ENCODE peak calls at places on chromosome 3, in six cellular contexts. B is body of pancreas, O is HCT116, Z is right lobe of liver, T is gastrocnemius medialis, S is A549. P is an unnamed sample. For H3K4me1, the result is how much of the 10 kb centered on the place peaks cover.

GRCh38 chr3:97389883-97390282 is 374.7 kb upstream of the ARL6 start:
- ATAC-seq in B (no peak), O (no peak), Z (no peak), T (no peak), S (no peak), P (no peak)

GRCh38 chr3:197462808-197463207 is 93.0 kb downstream of the BDH1 start:
- ATAC-seq in B (no peak), O (no peak), Z (no peak), T (no peak), S (no peak), P (no peak)

GRCh38 chr3:69542265-69543079 is 156.6 kb upstream of the FRMD4B start:
- ATAC-seq in B (no peak), O (no peak), Z (peak), T (no peak), S (peak), P (peak)

GRCh38 chr3:64207289-64208086 is 17.8 kb downstream of the PRICKLE2 start:
- ATAC-seq in B (no peak), O (no peak), Z (peak), T (no peak), S (no peak), P (no peak)

GRCh38 chr3:14001136-14001535 is 121.3 kb upstream of the WNT7A start:
- ATAC-seq in B (no peak), O (no peak), Z (no peak), T (no peak), S (no peak), P (no peak)

GRCh38 chr3:96712792-96713191 is 101.6 kb upstream of the EPHA6 start:
- ATAC-seq in B (no peak), O (no peak), Z (no peak), T (no peak), S (no peak), P (no peak)

GRCh38 chr3:115660646-115661442 is 37.5 kb downstream of the GAP43 start:
- ATAC-seq in B (no peak), O (no peak), Z (no peak), T (no peak), S (no peak), P (no peak)

GRCh38 chr3:27423463-27423862 is 54.3 kb upstream of the NEK10 start:
- ATAC-seq in B (no peak), O (no peak), Z (no peak), T (peak), S (no peak), P (no peak)

GRCh38 chr3:150787741-150788370 is 24.9 kb upstream of the SIAH2 start:
- ATAC-seq in B (peak), O (peak), Z (peak), T (peak), S (peak), P (peak)

GRCh38 chr3:13513913-13514517 is 33.9 kb downstream of the HDAC11 start:
- ATAC-seq in B (no peak), O (peak), Z (no peak), T (no peak), S (no peak), P (no peak)

GRCh38 chr3:34005886-34006285 is 207.5 kb downstream of the PDCD6IP start:
- ATAC-seq in B (no peak), O (no peak), Z (no peak), T (no peak), S (no peak), P (no peak)

GRCh38 chr3:65174713-65175112 is 486.9 kb upstream of the ADAMTS9 start:
- ATAC-seq in B (no peak), O (no peak), Z (no peak), T (no peak), S (no peak), P (no peak)

GRCh38 chr3:55156851-55157650 is 229.2 kb upstream of the LRTM1 start:
- ATAC-seq in B (no peak), O (no peak), Z (no peak), T (no peak), S (no peak), P (no peak)

GRCh38 chr3:105798381-105798934 is 70.4 kb downstream of the CBLB start:
- ATAC-seq in B (no peak), O (no peak), Z (peak), T (no peak), S (no peak), P (no peak)

GRCh38 chr3:23055733-23056376 is 147.3 kb upstream of the UBE2E2 start:
- ATAC-seq in B (no peak), O (no peak), Z (no peak), T (no peak), S (no peak), P (no peak)

GRCh38 chr3:43879166-43879565 is 188.4 kb downstream of the ABHD5 start:
- ATAC-seq in B (no peak), O (peak), Z (peak), T (no peak), S (peak), P (no peak)

GRCh38 chr3:116253511-116253910 is 191.8 kb downstream of the LSAMP start:
- ATAC-seq in B (no peak), O (no peak), Z (no peak), T (no peak), S (no peak), P (no peak)

GRCh38 chr3:169305460-169305859 is 358.1 kb downstream of the MECOM start:
- ATAC-seq in B (peak), O (no peak), Z (no peak), T (no peak), S (no peak), P (no peak)

GRCh38 chr3:54841461-54841860 is 86.4 kb downstream of the LRTM1 start:
- ATAC-seq in B (no peak), O (no peak), Z (no peak), T (no peak), S (no peak), P (no peak)

GRCh38 chr3:49636883-49637609 is 37.1 kb upstream of the APEH start:
- ATAC-seq in B (no peak), O (peak), Z (no peak), T (no peak), S (no peak), P (no peak)

GRCh38 chr3:32349184-32349583 is 42.5 kb upstream of the CMTM7 start:
- ATAC-seq in B (no peak), O (no peak), Z (peak), T (no peak), S (no peak), P (no peak)

GRCh38 chr3:43998374-43998840 is 243.3 kb upstream of the TOPAZ1 start:
- ATAC-seq in B (no peak), O (no peak), Z (no peak), T (no peak), S (no peak), P (no peak)

GRCh38 chr3:68088636-68089035 is 434.2 kb upstream of the SUCLG2 start:
- ATAC-seq in B (no peak), O (no peak), Z (no peak), T (no peak), S (no peak), P (no peak)

GRCh38 chr3:182233957-182234356 is 522.2 kb downstream of the SOX2 start:
- ATAC-seq in B (no peak), O (no peak), Z (peak), T (no peak), S (no peak), P (no peak)

GRCh38 chr3:194082596-194083220 is 53.2 kb upstream of the HES1 start:
- ATAC-seq in B (peak), O (no peak), Z (peak), T (peak), S (no peak), P (peak)

GRCh38 chr3:185649414-185649813 is 63.3 kb downstream of the SENP2 start:
- ATAC-seq in B (no peak), O (no peak), Z (no peak), T (no peak), S (no peak), P (no peak)

GRCh38 chr3:132283440-132283839 is 33.8 kb upstream of the ACP3 start:
- ATAC-seq in B (peak), O (no peak), Z (peak), T (no peak), S (no peak), P (peak)
- H3K27ac ChIP-seq in B (no peak), O (no peak), Z (no peak), T (no peak), S (no peak), P (no peak)

GRCh38 chr3:103181175-103181574 is 746.4 kb downstream of the ZPLD1 start:
- ATAC-seq in B (no peak), O (no peak), Z (no peak), T (no peak), S (no peak), P (no peak)

DNA sequence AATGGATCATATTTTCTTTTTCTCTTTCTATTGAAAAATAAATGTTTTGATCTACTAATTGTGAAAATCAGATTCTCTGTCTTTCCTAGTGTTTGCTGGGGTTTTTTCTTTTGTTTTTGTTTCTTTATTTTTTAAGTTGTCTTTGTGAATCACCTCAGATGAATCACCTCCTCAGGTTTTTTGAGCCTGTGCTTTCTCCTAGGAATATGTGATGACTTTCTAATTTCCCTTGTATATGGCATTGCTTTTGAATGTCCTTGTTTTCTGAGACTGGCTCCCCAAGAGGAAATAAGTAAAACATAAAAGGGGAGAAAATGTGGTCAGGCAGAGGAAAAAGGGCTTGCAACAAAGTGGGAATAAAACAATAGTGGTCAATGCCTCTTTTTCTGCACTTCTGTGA is 750.0 kb downstream of the ZPLD1 start:
- ATAC-seq in B (no peak), O (no peak), Z (no peak), T (no peak), S (no peak), P (no peak)
- TF ChIP-seq POLR2A in B (no peak), O (no peak), Z (no peak), T (no peak), S (no peak), P (no peak)

GRCh38 chr3:45992133-45992729 is 3.4 kb downstream of the FYCO1 start:
- ATAC-seq in B (no peak), O (no peak), Z (peak), T (peak), S (no peak), P (no peak)
- H3K4me1 ChIP-seq in B (half or more), O (under half), Z (half or more), T (half or more), S (under half), P (half or more)

DNA sequence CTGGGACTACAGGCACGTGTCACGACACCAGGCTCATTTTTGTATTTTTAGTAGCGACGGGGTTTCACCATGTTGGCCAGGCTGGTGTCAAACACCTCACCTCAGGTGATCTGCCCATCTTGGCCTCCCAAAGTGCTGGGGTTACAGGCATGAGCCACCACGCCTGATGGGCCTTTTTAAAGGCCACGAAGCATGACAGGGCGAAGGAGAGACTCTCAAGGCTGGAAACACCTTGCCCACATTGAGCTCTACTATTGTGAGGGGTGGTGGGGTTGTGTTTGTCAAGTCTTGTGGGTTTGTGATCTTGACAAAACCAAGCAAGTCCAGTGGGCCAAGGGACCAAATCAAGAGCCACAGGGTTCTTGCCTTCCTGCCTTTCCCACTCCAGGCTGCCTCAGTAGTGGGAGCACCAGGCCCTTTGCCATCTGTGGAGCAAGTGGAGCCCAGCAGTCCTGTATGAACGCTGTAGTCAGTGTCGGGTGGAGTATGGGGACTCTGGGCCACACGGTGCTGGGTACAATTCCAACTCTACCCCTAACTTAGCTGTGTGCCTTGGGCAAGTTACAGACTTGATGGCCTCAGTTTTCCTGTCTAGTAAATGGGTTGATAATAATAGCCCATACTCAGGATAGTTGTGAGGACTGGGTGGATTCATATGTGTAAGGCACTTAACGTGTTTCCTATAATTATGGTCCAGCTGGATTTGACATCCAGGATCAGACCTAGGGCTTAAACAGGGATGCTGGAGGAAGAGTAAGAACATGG is 33.3 kb downstream of the EDEM1 start:
- ATAC-seq in B (no peak), O (no peak), Z (no peak), T (no peak), S (peak), P (no peak)
- H3K27ac ChIP-seq in B (no peak), O (no peak), Z (no peak), T (no peak), S (no peak), P (no peak)